ENCODE peak calls at places on chromosomes 11 and 22, in eight cellular contexts. P is GM20000, C is lower leg skin, N is right lobe of liver, J is kidney epithelial cell, T is fibroblast of pulmonary artery, S is MM.1S, F is fibroblast of the aortic adventitia. M is an unnamed sample.

GRCh38 chr22:26033071-26033470 is 136.2 kb upstream of the SEZ6L start:
- DNase-seq in T (no peak), N (no peak), S (no peak), C (no peak), F (no peak), J (no peak), P (no peak), M (no peak)

GRCh38 chr11:71459767-71460320 is 6.8 kb downstream of the NADSYN1 start:
- DNase-seq in S (no peak), P (no peak), F (no peak), J (no peak), T (no peak), N (peak), C (no peak), M (no peak)

GRCh38 chr11:130817608-130817944 is 98.7 kb downstream of the SNX19 start:
- DNase-seq in N (no peak), F (peak), J (no peak), P (no peak), C (no peak), S (peak), T (peak), M (peak)

GRCh38 chr22:47175151-47175760 is 412.8 kb downstream of the TBC1D22A start:
- DNase-seq in P (no peak), J (no peak), C (no peak), S (no peak), F (peak), T (peak), N (peak), M (no peak)

GRCh38 chr11:112453601-112454577 is 193.2 kb upstream of the PLET1 start:
- DNase-seq in S (peak), N (peak), T (peak), F (peak), J (no peak), P (peak), C (no peak), M (peak)

GRCh38 chr11:102630598-102631448 is 5.7 kb upstream of the MMP20 start:
- DNase-seq in S (no peak), C (no peak), N (peak), J (no peak), P (no peak), F (no peak), T (no peak), M (no peak)

GRCh38 chr11:96145163-96145585 is 197.8 kb downstream of the MAML2 start:
- DNase-seq in S (no peak), J (no peak), C (no peak), P (no peak), T (peak), F (peak), N (no peak), M (no peak)

GRCh38 chr11:31819533-31820437 is 8.7 kb upstream of the PAX6 start:
- DNase-seq in S (no peak), P (no peak), C (no peak), N (no peak), J (no peak), F (no peak), T (no peak), M (no peak)

GRCh38 chr11:111414936-111415335 is 35.9 kb upstream of the POU2AF1 start:
- DNase-seq in T (no peak), S (no peak), J (no peak), C (no peak), F (no peak), P (no peak), N (no peak), M (peak)

GRCh38 chr22:25546751-25547150 is 17.7 kb upstream of the GRK3 start:
- DNase-seq in F (no peak), S (no peak), P (peak), C (no peak), J (no peak), T (no peak), N (no peak), M (no peak)

GRCh38 chr11:12019337-12019736 is 10.9 kb upstream of the DKK3 start:
- DNase-seq in C (no peak), N (no peak), S (no peak), T (peak), F (peak), P (no peak), J (no peak), M (no peak)

DNA sequence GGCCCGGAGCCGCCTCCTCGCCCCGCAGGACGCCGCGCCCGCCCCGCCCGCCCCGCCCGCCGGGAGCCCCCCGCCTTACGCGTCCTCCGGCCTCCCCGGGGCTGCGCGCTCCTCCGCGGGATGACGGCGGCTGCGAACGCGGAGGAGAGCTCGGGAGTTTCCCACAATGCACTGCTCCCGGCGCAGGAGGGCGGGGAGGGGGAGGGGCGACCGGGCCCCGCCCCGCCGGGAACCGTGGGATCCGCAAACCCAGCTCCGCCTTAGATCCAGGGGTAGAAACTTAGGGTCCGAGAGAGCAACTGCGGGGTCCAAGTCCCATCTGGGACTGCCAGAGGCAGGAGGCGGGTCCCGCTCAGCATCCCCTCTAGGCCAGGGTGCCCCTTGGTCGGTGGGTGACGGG is at the start of gene CEND1:
- DNase-seq in C (no peak), S (peak), N (no peak), T (peak), J (no peak), P (peak), F (peak), M (peak)
- TF ChIP-seq CTCF in C (no peak), S (no peak), N (no peak), T (no peak), J (no peak), P (no peak), F (no peak), M (no peak)

GRCh38 chr11:68845351-68846002 is 3.8 kb upstream of the CPT1A start:
- DNase-seq in S (no peak), C (no peak), N (peak), T (no peak), P (no peak), J (no peak), F (peak), M (no peak)

GRCh38 chr11:68844801-68845200 is 3.1 kb upstream of the CPT1A start:
- DNase-seq in N (no peak), C (no peak), J (no peak), S (no peak), T (no peak), P (no peak), F (no peak), M (no peak)

GRCh38 chr11:68844376-68844775 is 2.7 kb upstream of the CPT1A start:
- DNase-seq in P (no peak), N (no peak), T (no peak), C (no peak), S (no peak), J (no peak), F (no peak), M (no peak)

GRCh38 chr11:68848429-68848828 is 6.7 kb upstream of the CPT1A start:
- DNase-seq in T (no peak), P (no peak), S (no peak), F (no peak), N (no peak), C (no peak), J (no peak), M (no peak)

GRCh38 chr11:68847395-68847794 is 5.7 kb upstream of the CPT1A start:
- DNase-seq in F (no peak), P (no peak), T (no peak), N (no peak), J (no peak), C (no peak), S (no peak), M (no peak)
- TF ChIP-seq CTCF in F (no peak), P (no peak), T (no peak), N (no peak), J (no peak), C (no peak), S (no peak), M (no peak)

DNA sequence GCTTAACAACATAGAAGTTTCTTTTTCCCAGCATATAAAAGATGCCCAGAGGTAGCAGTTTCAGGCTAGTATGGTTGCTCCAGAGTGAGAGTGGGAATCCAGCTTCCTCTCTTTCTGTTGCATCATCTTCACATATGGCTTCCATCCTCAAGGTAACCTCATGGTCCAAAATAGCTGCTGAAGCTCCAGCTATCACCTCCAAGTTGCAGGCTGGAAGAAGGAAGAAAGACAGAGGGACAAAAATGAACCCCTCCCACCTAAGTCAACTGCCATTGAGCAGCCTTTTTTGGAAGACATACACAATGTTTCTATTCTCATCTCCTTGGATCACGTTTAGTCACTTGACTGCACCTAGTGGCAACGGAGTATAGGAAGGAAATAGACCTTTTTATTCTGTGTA is 5.3 kb downstream of the CSF2RB start:
- DNase-seq in F (no peak), S (no peak), J (no peak), N (no peak), P (no peak), T (no peak), C (no peak), M (no peak)
- TF ChIP-seq CTCF in F (no peak), S (no peak), J (no peak), N (no peak), P (no peak), T (no peak), C (no peak), M (no peak)

GRCh38 chr22:44489026-44489425 is 9.0 kb downstream of the RTL6 start:
- DNase-seq in T (no peak), P (no peak), C (no peak), F (no peak), J (no peak), S (no peak), N (no peak), M (no peak)
- TF ChIP-seq CTCF in T (no peak), P (no peak), C (no peak), F (no peak), J (no peak), S (no peak), N (no peak), M (no peak)

GRCh38 chr22:22460635-22461034 is 47.9 kb downstream of the ZNF280B start:
- DNase-seq in S (peak), T (peak), J (no peak), P (no peak), F (peak), C (no peak), N (no peak), M (peak)
- TF ChIP-seq CTCF in S (peak), T (peak), J (peak), P (no peak), F (peak), C (no peak), N (peak), M (no peak)

M was measured in GM12865.